ENCODE peak calls at places on chromosomes 16 and 17, in nine cellular contexts. One of them, this sample, is unnamed.

GRCh38 chr17:19596869-19597268 is 51.7 kb upstream of the ALDH3A2 start:
- DNase-seq in SK-N-SH: no peak
- DNase-seq in cardiac fibroblast: no peak
- DNase-seq in stimulated activated CD8-positive, alpha-beta memory T cell treated with anti-CD3 and anti-CD28 coated beads, Interleukin-7, amount 100 ng/mL, for 24 hours: no peak
- DNase-seq in neuronal stem cell: no peak
- DNase-seq in T follicular helper cell: no peak
- DNase-seq in midbrain: no peak
- DNase-seq in NCI-H748 treated with DMSO at 0.1 percent for 48 hours: no peak
- DNase-seq in stimulated activated CD4-positive, alpha-beta T cell treated with anti-CD3 and anti-CD28 coated beads, Interleukin-2, amount 100 ng/mL, for 48 hours: no peak
- DNase-seq in this sample: no peak

GRCh38 chr17:6376901-6377300 is 58.0 kb downstream of the AIPL1 start:
- DNase-seq in NCI-H748 treated with DMSO at 0.1 percent for 48 hours: no peak
- DNase-seq in neuronal stem cell: no peak
- DNase-seq in stimulated activated CD8-positive, alpha-beta memory T cell treated with anti-CD3 and anti-CD28 coated beads, Interleukin-7, amount 100 ng/mL, for 24 hours: no peak
- DNase-seq in cardiac fibroblast: no peak
- DNase-seq in midbrain: no peak
- DNase-seq in SK-N-SH: no peak
- DNase-seq in T follicular helper cell: no peak
- DNase-seq in stimulated activated CD4-positive, alpha-beta T cell treated with anti-CD3 and anti-CD28 coated beads, Interleukin-2, amount 100 ng/mL, for 48 hours: no peak
- DNase-seq in this sample: no peak

GRCh38 chr16:81713295-81713772 is 65.8 kb upstream of the PLCG2 start:
- DNase-seq in neuronal stem cell: no peak
- DNase-seq in T follicular helper cell: no peak
- DNase-seq in stimulated activated CD4-positive, alpha-beta T cell treated with anti-CD3 and anti-CD28 coated beads, Interleukin-2, amount 100 ng/mL, for 48 hours: no peak
- DNase-seq in NCI-H748 treated with DMSO at 0.1 percent for 48 hours: no peak
- DNase-seq in cardiac fibroblast: no peak
- DNase-seq in midbrain: no peak
- DNase-seq in stimulated activated CD8-positive, alpha-beta memory T cell treated with anti-CD3 and anti-CD28 coated beads, Interleukin-7, amount 100 ng/mL, for 24 hours: no peak
- DNase-seq in SK-N-SH: no peak
- DNase-seq in this sample: no peak

GRCh38 chr17:28967240-28968135 is 16.2 kb upstream of the PHF12 start:
- DNase-seq in stimulated activated CD8-positive, alpha-beta memory T cell treated with anti-CD3 and anti-CD28 coated beads, Interleukin-7, amount 100 ng/mL, for 24 hours: no peak
- DNase-seq in T follicular helper cell: no peak
- DNase-seq in midbrain: no peak
- DNase-seq in cardiac fibroblast: no peak
- DNase-seq in NCI-H748 treated with DMSO at 0.1 percent for 48 hours: no peak
- DNase-seq in SK-N-SH: no peak
- DNase-seq in neuronal stem cell: peak
- DNase-seq in stimulated activated CD4-positive, alpha-beta T cell treated with anti-CD3 and anti-CD28 coated beads, Interleukin-2, amount 100 ng/mL, for 48 hours: no peak
- DNase-seq in this sample: no peak

GRCh38 chr16:52095466-52095865 is 451.5 kb downstream of the TOX3 start:
- DNase-seq in stimulated activated CD8-positive, alpha-beta memory T cell treated with anti-CD3 and anti-CD28 coated beads, Interleukin-7, amount 100 ng/mL, for 24 hours: no peak
- DNase-seq in SK-N-SH: no peak
- DNase-seq in stimulated activated CD4-positive, alpha-beta T cell treated with anti-CD3 and anti-CD28 coated beads, Interleukin-2, amount 100 ng/mL, for 48 hours: no peak
- DNase-seq in neuronal stem cell: no peak
- DNase-seq in NCI-H748 treated with DMSO at 0.1 percent for 48 hours: peak
- DNase-seq in midbrain: no peak
- DNase-seq in cardiac fibroblast: no peak
- DNase-seq in T follicular helper cell: no peak
- DNase-seq in this sample: no peak

GRCh38 chr17:28413804-28414203 is 7.8 kb upstream of the SLC46A1 start:
- DNase-seq in neuronal stem cell: no peak
- DNase-seq in T follicular helper cell: no peak
- DNase-seq in SK-N-SH: no peak
- DNase-seq in stimulated activated CD8-positive, alpha-beta memory T cell treated with anti-CD3 and anti-CD28 coated beads, Interleukin-7, amount 100 ng/mL, for 24 hours: no peak
- DNase-seq in midbrain: no peak
- DNase-seq in cardiac fibroblast: no peak
- DNase-seq in stimulated activated CD4-positive, alpha-beta T cell treated with anti-CD3 and anti-CD28 coated beads, Interleukin-2, amount 100 ng/mL, for 48 hours: no peak
- DNase-seq in NCI-H748 treated with DMSO at 0.1 percent for 48 hours: no peak
- DNase-seq in this sample: no peak

GRCh38 chr16:28900601-28901000 is 22.3 kb downstream of the ATP2A1 start:
- DNase-seq in midbrain: no peak
- DNase-seq in stimulated activated CD8-positive, alpha-beta memory T cell treated with anti-CD3 and anti-CD28 coated beads, Interleukin-7, amount 100 ng/mL, for 24 hours: no peak
- DNase-seq in NCI-H748 treated with DMSO at 0.1 percent for 48 hours: no peak
- DNase-seq in T follicular helper cell: no peak
- DNase-seq in neuronal stem cell: no peak
- DNase-seq in stimulated activated CD4-positive, alpha-beta T cell treated with anti-CD3 and anti-CD28 coated beads, Interleukin-2, amount 100 ng/mL, for 48 hours: no peak
- DNase-seq in cardiac fibroblast: no peak
- DNase-seq in SK-N-SH: no peak
- DNase-seq in this sample: no peak

GRCh38 chr16:88363239-88363891 is 19.4 kb upstream of the ZNF469 start:
- DNase-seq in SK-N-SH: no peak
- DNase-seq in stimulated activated CD8-positive, alpha-beta memory T cell treated with anti-CD3 and anti-CD28 coated beads, Interleukin-7, amount 100 ng/mL, for 24 hours: no peak
- DNase-seq in midbrain: no peak
- DNase-seq in stimulated activated CD4-positive, alpha-beta T cell treated with anti-CD3 and anti-CD28 coated beads, Interleukin-2, amount 100 ng/mL, for 48 hours: no peak
- DNase-seq in NCI-H748 treated with DMSO at 0.1 percent for 48 hours: no peak
- DNase-seq in T follicular helper cell: no peak
- DNase-seq in neuronal stem cell: no peak
- DNase-seq in cardiac fibroblast: no peak
- DNase-seq in this sample: no peak

GRCh38 chr17:80812362-80813088 is 179.1 kb upstream of the CHMP6 start:
- DNase-seq in SK-N-SH: no peak
- DNase-seq in neuronal stem cell: no peak
- DNase-seq in T follicular helper cell: no peak
- DNase-seq in cardiac fibroblast: no peak
- DNase-seq in stimulated activated CD4-positive, alpha-beta T cell treated with anti-CD3 and anti-CD28 coated beads, Interleukin-2, amount 100 ng/mL, for 48 hours: no peak
- DNase-seq in stimulated activated CD8-positive, alpha-beta memory T cell treated with anti-CD3 and anti-CD28 coated beads, Interleukin-7, amount 100 ng/mL, for 24 hours: no peak
- DNase-seq in midbrain: no peak
- DNase-seq in NCI-H748 treated with DMSO at 0.1 percent for 48 hours: no peak
- DNase-seq in this sample: no peak

GRCh38 chr17:66604381-66604780 is 230.5 kb upstream of the CACNG5 start:
- DNase-seq in cardiac fibroblast: no peak
- DNase-seq in NCI-H748 treated with DMSO at 0.1 percent for 48 hours: no peak
- DNase-seq in SK-N-SH: no peak
- DNase-seq in T follicular helper cell: no peak
- DNase-seq in stimulated activated CD8-positive, alpha-beta memory T cell treated with anti-CD3 and anti-CD28 coated beads, Interleukin-7, amount 100 ng/mL, for 24 hours: no peak
- DNase-seq in midbrain: peak
- DNase-seq in stimulated activated CD4-positive, alpha-beta T cell treated with anti-CD3 and anti-CD28 coated beads, Interleukin-2, amount 100 ng/mL, for 48 hours: no peak
- DNase-seq in neuronal stem cell: no peak
- DNase-seq in this sample: no peak

GRCh38 chr17:74785096-74785980 is 9.2 kb upstream of the NAT9 start:
- DNase-seq in T follicular helper cell: no peak
- DNase-seq in stimulated activated CD8-positive, alpha-beta memory T cell treated with anti-CD3 and anti-CD28 coated beads, Interleukin-7, amount 100 ng/mL, for 24 hours: no peak
- DNase-seq in neuronal stem cell: no peak
- DNase-seq in stimulated activated CD4-positive, alpha-beta T cell treated with anti-CD3 and anti-CD28 coated beads, Interleukin-2, amount 100 ng/mL, for 48 hours: no peak
- DNase-seq in SK-N-SH: no peak
- DNase-seq in NCI-H748 treated with DMSO at 0.1 percent for 48 hours: no peak
- DNase-seq in midbrain: no peak
- DNase-seq in cardiac fibroblast: no peak
- DNase-seq in this sample: no peak

GRCh38 chr16:83200005-83200779 is 573.4 kb downstream of the CDH13 start:
- DNase-seq in midbrain: peak
- DNase-seq in T follicular helper cell: no peak
- DNase-seq in stimulated activated CD8-positive, alpha-beta memory T cell treated with anti-CD3 and anti-CD28 coated beads, Interleukin-7, amount 100 ng/mL, for 24 hours: no peak
- DNase-seq in cardiac fibroblast: peak
- DNase-seq in stimulated activated CD4-positive, alpha-beta T cell treated with anti-CD3 and anti-CD28 coated beads, Interleukin-2, amount 100 ng/mL, for 48 hours: no peak
- DNase-seq in SK-N-SH: no peak
- DNase-seq in NCI-H748 treated with DMSO at 0.1 percent for 48 hours: peak
- DNase-seq in neuronal stem cell: no peak
- DNase-seq in this sample: no peak

GRCh38 chr16:4443986-4444385 is 18.3 kb downstream of the DNAJA3 start:
- DNase-seq in T follicular helper cell: no peak
- DNase-seq in stimulated activated CD8-positive, alpha-beta memory T cell treated with anti-CD3 and anti-CD28 coated beads, Interleukin-7, amount 100 ng/mL, for 24 hours: no peak
- DNase-seq in cardiac fibroblast: no peak
- DNase-seq in neuronal stem cell: no peak
- DNase-seq in SK-N-SH: no peak
- DNase-seq in stimulated activated CD4-positive, alpha-beta T cell treated with anti-CD3 and anti-CD28 coated beads, Interleukin-2, amount 100 ng/mL, for 48 hours: no peak
- DNase-seq in midbrain: no peak
- DNase-seq in NCI-H748 treated with DMSO at 0.1 percent for 48 hours: no peak
- DNase-seq in this sample: no peak

GRCh38 chr17:74527756-74528155 is 3.5 kb downstream of the CD300LB start:
- DNase-seq in NCI-H748 treated with DMSO at 0.1 percent for 48 hours: no peak
- DNase-seq in midbrain: no peak
- DNase-seq in cardiac fibroblast: no peak
- DNase-seq in SK-N-SH: no peak
- DNase-seq in neuronal stem cell: no peak
- DNase-seq in T follicular helper cell: no peak
- DNase-seq in stimulated activated CD8-positive, alpha-beta memory T cell treated with anti-CD3 and anti-CD28 coated beads, Interleukin-7, amount 100 ng/mL, for 24 hours: no peak
- DNase-seq in stimulated activated CD4-positive, alpha-beta T cell treated with anti-CD3 and anti-CD28 coated beads, Interleukin-2, amount 100 ng/mL, for 48 hours: no peak
- DNase-seq in this sample: no peak

GRCh38 chr17:30956764-30957374 is 14.0 kb upstream of the RNF135 start:
- DNase-seq in stimulated activated CD8-positive, alpha-beta memory T cell treated with anti-CD3 and anti-CD28 coated beads, Interleukin-7, amount 100 ng/mL, for 24 hours: no peak
- DNase-seq in midbrain: no peak
- DNase-seq in T follicular helper cell: no peak
- DNase-seq in NCI-H748 treated with DMSO at 0.1 percent for 48 hours: no peak
- DNase-seq in SK-N-SH: no peak
- DNase-seq in stimulated activated CD4-positive, alpha-beta T cell treated with anti-CD3 and anti-CD28 coated beads, Interleukin-2, amount 100 ng/mL, for 48 hours: no peak
- DNase-seq in cardiac fibroblast: peak
- DNase-seq in neuronal stem cell: no peak
- DNase-seq in this sample: no peak

GRCh38 chr16:72922714-72923113 is 125.2 kb downstream of the ZFHX3 start:
- DNase-seq in NCI-H748 treated with DMSO at 0.1 percent for 48 hours: no peak
- DNase-seq in stimulated activated CD8-positive, alpha-beta memory T cell treated with anti-CD3 and anti-CD28 coated beads, Interleukin-7, amount 100 ng/mL, for 24 hours: no peak
- DNase-seq in stimulated activated CD4-positive, alpha-beta T cell treated with anti-CD3 and anti-CD28 coated beads, Interleukin-2, amount 100 ng/mL, for 48 hours: no peak
- DNase-seq in midbrain: no peak
- DNase-seq in neuronal stem cell: no peak
- DNase-seq in SK-N-SH: peak
- DNase-seq in T follicular helper cell: no peak
- DNase-seq in cardiac fibroblast: no peak
- DNase-seq in this sample: no peak

GRCh38 chr16:5018791-5019190 is 14.9 kb downstream of the NAGPA start:
- DNase-seq in T follicular helper cell: no peak
- DNase-seq in neuronal stem cell: no peak
- DNase-seq in stimulated activated CD4-positive, alpha-beta T cell treated with anti-CD3 and anti-CD28 coated beads, Interleukin-2, amount 100 ng/mL, for 48 hours: no peak
- DNase-seq in NCI-H748 treated with DMSO at 0.1 percent for 48 hours: no peak
- DNase-seq in midbrain: peak
- DNase-seq in SK-N-SH: no peak
- DNase-seq in cardiac fibroblast: no peak
- DNase-seq in stimulated activated CD8-positive, alpha-beta memory T cell treated with anti-CD3 and anti-CD28 coated beads, Interleukin-7, amount 100 ng/mL, for 24 hours: no peak
- DNase-seq in this sample: no peak

GRCh38 chr16:31472559-31473203 is 729 bp downstream of the TGFB1I1 start:
- DNase-seq in SK-N-SH: peak
- DNase-seq in neuronal stem cell: no peak
- DNase-seq in cardiac fibroblast: peak
- DNase-seq in midbrain: no peak
- DNase-seq in stimulated activated CD8-positive, alpha-beta memory T cell treated with anti-CD3 and anti-CD28 coated beads, Interleukin-7, amount 100 ng/mL, for 24 hours: no peak
- DNase-seq in NCI-H748 treated with DMSO at 0.1 percent for 48 hours: peak
- DNase-seq in stimulated activated CD4-positive, alpha-beta T cell treated with anti-CD3 and anti-CD28 coated beads, Interleukin-2, amount 100 ng/mL, for 48 hours: no peak
- DNase-seq in T follicular helper cell: peak
- DNase-seq in this sample: no peak

GRCh38 chr16:13421726-13422125 is 498.2 kb upstream of the ERCC4 start:
- DNase-seq in T follicular helper cell: no peak
- DNase-seq in stimulated activated CD8-positive, alpha-beta memory T cell treated with anti-CD3 and anti-CD28 coated beads, Interleukin-7, amount 100 ng/mL, for 24 hours: no peak
- DNase-seq in midbrain: no peak
- DNase-seq in cardiac fibroblast: no peak
- DNase-seq in neuronal stem cell: no peak
- DNase-seq in stimulated activated CD4-positive, alpha-beta T cell treated with anti-CD3 and anti-CD28 coated beads, Interleukin-2, amount 100 ng/mL, for 48 hours: no peak
- DNase-seq in NCI-H748 treated with DMSO at 0.1 percent for 48 hours: no peak
- DNase-seq in SK-N-SH: no peak
- DNase-seq in this sample: no peak

GRCh38 chr17:39627717-39628516 is 1.2 kb downstream of the PPP1R1B start:
- DNase-seq in stimulated activated CD4-positive, alpha-beta T cell treated with anti-CD3 and anti-CD28 coated beads, Interleukin-2, amount 100 ng/mL, for 48 hours: no peak
- DNase-seq in NCI-H748 treated with DMSO at 0.1 percent for 48 hours: no peak
- DNase-seq in stimulated activated CD8-positive, alpha-beta memory T cell treated with anti-CD3 and anti-CD28 coated beads, Interleukin-7, amount 100 ng/mL, for 24 hours: no peak
- DNase-seq in SK-N-SH: no peak
- DNase-seq in neuronal stem cell: no peak
- DNase-seq in cardiac fibroblast: no peak
- DNase-seq in midbrain: no peak
- DNase-seq in T follicular helper cell: no peak
- DNase-seq in this sample: no peak

GRCh38 chr16:8254425-8254824 is 335.9 kb downstream of the TMEM114 start:
- DNase-seq in SK-N-SH: no peak
- DNase-seq in neuronal stem cell: no peak
- DNase-seq in stimulated activated CD8-positive, alpha-beta memory T cell treated with anti-CD3 and anti-CD28 coated beads, Interleukin-7, amount 100 ng/mL, for 24 hours: no peak
- DNase-seq in T follicular helper cell: no peak
- DNase-seq in NCI-H748 treated with DMSO at 0.1 percent for 48 hours: no peak
- DNase-seq in midbrain: no peak
- DNase-seq in stimulated activated CD4-positive, alpha-beta T cell treated with anti-CD3 and anti-CD28 coated beads, Interleukin-2, amount 100 ng/mL, for 48 hours: no peak
- DNase-seq in cardiac fibroblast: no peak
- DNase-seq in this sample: no peak